ENCODE peak calls at places on chromosome 21, in nine cellular contexts. E, Y, S, V, F, A, G, R and Q are unnamed samples.

GRCh38 chr21:37460196-37460595 is 93.6 kb downstream of the DYRK1A start:
- DNase-seq in E (no peak), Y (no peak), S (no peak), V (no peak), F (no peak), A (peak), G (no peak), R (no peak), Q (no peak)

GRCh38 chr21:33539612-33540011 is 2.3 kb downstream of the GART start:
- DNase-seq in E (no peak), Y (no peak), S (no peak), V (no peak), F (no peak), A (no peak), G (peak), R (no peak), Q (no peak)

GRCh38 chr21:45822429-45823099 is 159.0 kb upstream of the COL6A1 start:
- DNase-seq in E (no peak), Y (no peak), S (no peak), V (no peak), F (peak), A (no peak), G (no peak), R (no peak), Q (no peak)

GRCh38 chr21:39048064-39048463 is 135.2 kb downstream of the PSMG1 start:
- DNase-seq in E (no peak), Y (no peak), S (no peak), V (no peak), F (no peak), A (peak), G (no peak), R (peak), Q (peak)

GRCh38 chr21:20443558-20444155 is 554.6 kb upstream of the NCAM2 start:
- DNase-seq in E (no peak), Y (peak), S (no peak), V (no peak), F (no peak), A (peak), G (no peak), R (peak), Q (no peak)

GRCh38 chr21:42747746-42748351 is 94.4 kb downstream of the PDE9A start:
- DNase-seq in E (no peak), Y (no peak), S (no peak), V (no peak), F (no peak), A (peak), G (no peak), R (no peak), Q (no peak)

GRCh38 chr21:38979271-38980196 is 173.8 kb downstream of the ETS2 start:
- DNase-seq in E (no peak), Y (no peak), S (no peak), V (no peak), F (no peak), A (no peak), G (no peak), R (no peak), Q (no peak)

GRCh38 chr21:44304846-44305245 is 5.0 kb downstream of the PFKL start:
- DNase-seq in E (peak), Y (peak), S (no peak), V (peak), F (peak), A (peak), G (no peak), R (no peak), Q (peak)

GRCh38 chr21:45819478-45820170 is 161.9 kb upstream of the COL6A1 start:
- DNase-seq in E (peak), Y (no peak), S (no peak), V (no peak), F (no peak), A (peak), G (no peak), R (no peak), Q (no peak)

GRCh38 chr21:45384656-45385548 is 20.1 kb upstream of the COL18A1 start:
- DNase-seq in E (no peak), Y (no peak), S (no peak), V (no peak), F (no peak), A (no peak), G (no peak), R (no peak), Q (no peak)

GRCh38 chr21:45831991-45832740 is 149.4 kb upstream of the COL6A1 start:
- DNase-seq in E (no peak), Y (no peak), S (no peak), V (no peak), F (peak), A (no peak), G (no peak), R (no peak), Q (no peak)

GRCh38 chr21:45528981-45529784 is 13.1 kb downstream of the SLC19A1 start:
- DNase-seq in E (no peak), Y (no peak), S (peak), V (no peak), F (no peak), A (no peak), G (no peak), R (no peak), Q (no peak)

GRCh38 chr21:42456457-42456856 is 39.6 kb downstream of the RSPH1 start:
- DNase-seq in E (peak), Y (no peak), S (no peak), V (peak), F (no peak), A (peak), G (no peak), R (no peak), Q (no peak)

GRCh38 chr21:43864313-43864805 is 664 bp upstream of the AGPAT3 start:
- DNase-seq in E (peak), Y (peak), S (peak), V (peak), F (peak), A (peak), G (no peak), R (peak), Q (peak)

GRCh38 chr21:42850866-42851391 is 28.4 kb downstream of the WDR4 start:
- DNase-seq in E (peak), Y (peak), S (no peak), V (peak), F (peak), A (peak), G (no peak), R (no peak), Q (no peak)

GRCh38 chr21:45262616-45263015 is 25.1 kb downstream of the POFUT2 start:
- DNase-seq in E (no peak), Y (no peak), S (no peak), V (no peak), F (no peak), A (no peak), G (no peak), R (no peak), Q (no peak)

GRCh38 chr21:30194701-30195299 is 21.1 kb downstream of the CLDN8 start:
- DNase-seq in E (peak), Y (no peak), S (no peak), V (no peak), F (no peak), A (peak), G (peak), R (peak), Q (no peak)

GRCh38 chr21:31260790-31261189 is 83.3 kb downstream of the TIAM1 start:
- DNase-seq in E (no peak), Y (no peak), S (no peak), V (no peak), F (no peak), A (no peak), G (no peak), R (no peak), Q (no peak)

GRCh38 chr21:45013271-45013841 is 61.0 kb upstream of the ADARB1 start:
- DNase-seq in E (no peak), Y (peak), S (peak), V (no peak), F (no peak), A (no peak), G (no peak), R (no peak), Q (no peak)

GRCh38 chr21:42411197-42411869 is 7.6 kb downstream of the UBASH3A start:
- DNase-seq in E (peak), Y (no peak), S (no peak), V (no peak), F (peak), A (peak), G (no peak), R (no peak), Q (no peak)